ENCODE peak calls at places on chromosomes 16 and 17, in four cellular contexts. P, Z, A and D are unnamed samples.
A peak's percentile ranks its signal among the peaks of the same experiment; 100 is the strongest.

GRCh38 chr16:2955779-2956565 is 8.1 kb upstream of the KREMEN2 start:
- DNase-seq in P (no peak), Z (peak; percentile 50), A (no peak), D (no peak)

GRCh38 chr16:57017251-57017650 is 27.9 kb downstream of the NLRC5 start:
- DNase-seq in A (peak; percentile 66), Z (no peak), P (no peak), D (no peak)

GRCh38 chr17:39080416-39081179 is 70.8 kb downstream of the PLXDC1 start:
- DNase-seq in A (peak; percentile 52), P (no peak), Z (no peak), D (no peak)

GRCh38 chr17:50533720-50534148 is 1.2 kb downstream of the EPN3 start:
- DNase-seq in P (no peak), A (peak; percentile 33), Z (peak; percentile 53), D (no peak)

GRCh38 chr17:62134397-62134796 is 69.3 kb upstream of the MED13 start:
- DNase-seq in A (peak; percentile 27), P (no peak), Z (no peak), D (no peak)

GRCh38 chr16:1290860-1291575 is 18.4 kb upstream of the UBE2I start:
- DNase-seq in P (no peak), A (no peak), Z (no peak), D (no peak)

GRCh38 chr16:30478766-30479478 is 6.4 kb downstream of the ITGAL start:
- DNase-seq in Z (no peak), A (no peak), P (no peak), D (no peak)

GRCh38 chr17:42484304-42484703 is 25.6 kb downstream of the ATP6V0A1 start:
- DNase-seq in Z (no peak), P (no peak), A (no peak), D (peak; percentile 7)

GRCh38 chr17:4230142-4230541 is 33.6 kb downstream of the ANKFY1 start:
- DNase-seq in A (peak; percentile 97), P (peak; percentile 18), Z (peak; percentile 35), D (no peak)

GRCh38 chr17:7845359-7846062 is 9.4 kb upstream of the TMEM88 start:
- DNase-seq in A (no peak), P (no peak), Z (no peak), D (no peak)

GRCh38 chr17:75872434-75873351 is 5.7 kb downstream of the TRIM47 start:
- DNase-seq in P (no peak), A (peak; percentile 63), Z (peak; percentile 68), D (no peak)

GRCh38 chr16:16162591-16162990 is 60.7 kb downstream of the ABCC6 start:
- DNase-seq in A (no peak), Z (no peak), P (no peak), D (no peak)

GRCh38 chr16:74568961-74569631 is 37.8 kb downstream of the GLG1 start:
- DNase-seq in Z (no peak), A (peak; percentile 63), P (no peak), D (no peak)

GRCh38 chr17:15917439-15918027 is 27.4 kb upstream of the ADORA2B start:
- DNase-seq in Z (peak; percentile 65), A (no peak), P (no peak), D (no peak)

GRCh38 chr17:78822552-78822951 is 18.1 kb downstream of the USP36 start:
- DNase-seq in P (no peak), Z (no peak), A (peak; percentile 100), D (no peak)

GRCh38 chr17:32783602-32784001 is 93.3 kb downstream of the MYO1D start:
- DNase-seq in A (peak; percentile 66), Z (peak; percentile 84), P (no peak), D (peak; percentile 74)

DNA sequence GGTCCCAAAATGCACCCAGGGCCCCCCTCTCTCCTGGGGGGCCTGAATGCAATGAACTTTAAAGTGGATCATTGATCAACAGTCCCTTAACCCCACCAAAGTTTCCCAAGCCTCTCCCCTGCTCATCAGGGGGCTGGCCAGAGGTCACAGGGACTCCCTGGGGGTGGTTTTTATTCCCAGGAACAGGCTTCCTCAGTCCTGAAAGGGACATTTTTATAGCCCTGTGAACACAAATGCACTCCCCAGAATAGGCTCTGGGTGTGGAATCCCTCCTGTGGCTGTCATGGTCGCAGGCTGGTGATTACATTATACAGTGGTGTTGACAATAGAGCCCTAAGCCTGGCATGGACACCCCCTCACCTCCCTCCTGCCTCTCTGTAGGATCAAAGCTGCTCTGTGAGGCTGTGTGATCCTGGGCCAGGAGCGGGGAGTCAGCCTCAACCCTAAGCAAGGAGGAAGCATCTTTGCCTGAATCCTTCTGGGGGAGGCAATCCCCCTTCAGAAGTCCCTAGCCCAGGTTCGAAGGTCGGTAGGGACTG is 1.4 kb upstream of the CA4 start:
- DNase-seq in A (no peak), P (no peak), Z (peak; percentile 5), D (no peak)
- H3K4me3 ChIP-seq in A (no peak overlapping the region), P (no peak overlapping the region), Z (no peak overlapping the region), D (no peak overlapping the region)

GRCh38 chr16:84735846-84736586 is 36.2 kb downstream of the USP10 start:
- DNase-seq in A (no peak), Z (no peak), P (no peak), D (no peak)
- TF ChIP-seq CTCF in A (no peak), Z (no peak), P (no peak), D (no peak)

GRCh38 chr17:55238197-55238930 is 26.4 kb upstream of the HLF start:
- DNase-seq in A (peak; percentile 85), P (peak; percentile 65), Z (peak; percentile 97), D (peak; percentile 96)

GRCh38 chr17:55233840-55234239 is 30.9 kb upstream of the HLF start:
- DNase-seq in A (no peak), Z (no peak), P (no peak), D (peak; percentile 34)

GRCh38 chr17:55237826-55238196 is 26.9 kb upstream of the HLF start:
- DNase-seq in Z (no peak), A (no peak), P (no peak), D (peak; percentile 15)

GRCh38 chr17:55238931-55239297 is 25.8 kb upstream of the HLF start:
- DNase-seq in Z (peak; percentile 69), P (no peak), A (no peak), D (peak; percentile 22)

DNA sequence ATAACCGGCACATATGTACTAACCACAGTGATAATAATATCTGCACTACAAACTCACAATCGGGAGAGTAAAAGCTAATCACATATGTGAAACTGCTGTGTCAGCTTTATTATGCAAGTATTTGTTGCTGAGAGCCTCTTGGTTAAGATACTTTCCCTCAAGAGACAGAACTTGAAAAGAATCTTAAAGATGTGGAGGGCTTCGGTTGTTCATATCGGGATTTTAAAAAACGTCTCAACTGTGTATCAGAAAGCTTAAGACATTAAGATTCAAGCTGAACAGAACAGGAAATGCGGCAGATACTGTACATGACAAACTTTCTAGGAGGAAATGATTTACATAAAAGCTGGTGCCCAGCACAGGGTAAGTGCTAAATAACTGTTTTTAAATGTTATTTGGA is 27.5 kb upstream of the HLF start:
- DNase-seq in P (no peak), A (no peak), Z (no peak), D (peak; percentile 42)
- H3K4me3 ChIP-seq in P (no peak overlapping the region), A (no peak overlapping the region), Z (no peak overlapping the region), D (no peak overlapping the region)

DNA sequence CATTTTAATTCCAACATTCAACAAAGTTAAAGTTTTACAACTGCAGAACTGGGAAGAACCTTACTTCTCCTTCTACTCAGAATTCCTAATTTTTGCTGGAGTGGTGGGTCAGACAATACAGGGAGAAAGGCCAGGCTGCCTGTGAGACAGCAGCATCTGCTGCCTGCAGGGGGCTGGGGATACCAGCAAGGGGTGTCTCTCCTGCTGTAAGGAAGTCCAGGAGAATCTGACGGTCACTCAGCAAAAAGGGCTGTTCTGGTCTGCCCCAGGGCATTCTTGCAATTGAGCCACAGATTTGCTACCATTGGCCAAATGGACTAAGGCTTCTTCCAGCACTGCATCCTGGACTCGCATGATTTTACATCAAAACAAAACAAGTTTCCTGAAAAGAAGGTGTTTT is 426.6 kb upstream of the CDH11 start:
- DNase-seq in P (no peak), A (peak; percentile 13), Z (peak; percentile 39), D (no peak)
- TF ChIP-seq CTCF in P (no peak), A (peak; percentile 9), Z (peak; percentile 30), D (no peak)

GRCh38 chr17:59420901-59421300 is 89.4 kb downstream of the YPEL2 start:
- DNase-seq in P (no peak), A (no peak), Z (no peak), D (no peak)
- H3K4me3 ChIP-seq in P (no peak overlapping the region), A (no peak overlapping the region), Z (no peak overlapping the region), D (no peak overlapping the region)

DNA sequence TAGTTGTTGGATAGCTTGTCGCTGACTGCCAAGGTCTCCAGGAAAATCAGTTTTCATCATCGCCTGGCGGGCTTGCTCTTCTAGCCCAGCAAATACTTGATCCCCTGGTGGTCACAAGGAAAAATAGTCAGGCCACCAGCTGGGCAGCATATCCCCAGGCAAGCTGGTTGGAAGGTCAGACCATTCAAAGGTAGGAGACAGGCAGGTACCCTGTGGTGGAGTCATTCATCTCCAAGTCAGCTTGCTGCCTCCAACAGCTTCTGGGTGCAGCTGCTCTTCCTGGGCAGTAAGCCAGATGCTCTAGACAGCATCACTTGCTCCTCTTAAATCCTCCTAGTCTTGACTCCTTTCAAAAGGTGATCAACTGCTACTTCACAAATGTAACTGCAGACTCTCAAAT is 16.0 kb downstream of the ZNF821 start:
- DNase-seq in P (no peak), A (no peak), Z (peak; percentile 40), D (no peak)
- TF ChIP-seq CTCF in P (no peak), A (no peak), Z (peak; percentile 29), D (no peak)

GRCh38 chr17:67400193-67400592 is 23.1 kb downstream of the PITPNC1 start:
- DNase-seq in A (peak; percentile 12), P (no peak), Z (no peak), D (no peak)
- H3K4me3 ChIP-seq in A (no peak overlapping the region), P (no peak overlapping the region), Z (no peak overlapping the region), D (no peak overlapping the region)

DNA sequence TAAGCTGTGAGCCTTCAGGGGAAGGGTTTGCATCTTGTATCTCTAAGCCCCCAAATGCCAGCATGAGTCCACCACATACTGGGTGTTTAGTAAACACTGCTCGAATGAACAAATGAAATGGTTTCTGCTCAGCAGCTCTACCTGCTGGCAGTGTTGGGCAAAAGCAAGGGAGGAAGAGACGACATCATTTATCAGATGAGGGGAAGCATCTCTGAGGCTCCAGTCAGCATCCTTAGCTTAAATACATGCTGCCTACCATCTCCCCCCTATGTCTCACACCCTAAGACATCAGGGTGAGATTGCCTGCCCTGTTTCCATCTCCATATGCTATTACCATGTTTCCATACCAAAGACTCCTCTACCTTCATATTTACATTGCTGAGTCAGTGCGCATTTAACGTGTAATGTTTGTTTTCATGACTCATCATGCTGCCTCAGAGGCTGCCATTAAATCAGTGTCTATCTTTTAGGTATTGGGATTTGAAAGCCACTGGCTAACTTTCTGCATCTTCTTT is 379.8 kb downstream of the UTP18 start:
- DNase-seq in Z (peak; percentile 74), A (no peak), P (no peak), D (peak; percentile 17)
- TF ChIP-seq CTCF in Z (peak; percentile 72), A (no peak), P (no peak), D (peak; percentile 42)

GRCh38 chr16:29306953-29307597 is 99.4 kb downstream of the NPIPB11 start:
- DNase-seq in P (no peak), A (peak; percentile 64), Z (no peak), D (no peak)

GRCh38 chr16:29303520-29303919 is 103.0 kb downstream of the NPIPB11 start:
- DNase-seq in P (no peak), Z (no peak), A (no peak), D (no peak)

GRCh38 chr16:29306201-29306600 is 100.3 kb downstream of the NPIPB11 start:
- DNase-seq in P (no peak), Z (no peak), A (no peak), D (no peak)

GRCh38 chr16:29302976-29303375 is 103.5 kb downstream of the NPIPB11 start:
- DNase-seq in P (no peak), Z (no peak), A (no peak), D (no peak)

GRCh38 chr16:29304251-29304900 is 102.1 kb downstream of the NPIPB11 start:
- DNase-seq in P (no peak), Z (no peak), A (no peak), D (no peak)
- H3K4me3 ChIP-seq in P (no peak overlapping the region), Z (no peak overlapping the region), A (no peak overlapping the region), D (no peak overlapping the region)